ENCODE peak calls at places on chromosomes 11 and 22, in eight cellular contexts. F is GOT3; R is Daoy; W is NCI-H2029; B is GM20000; T is AG08396; S is stimulated activated CD4-positive, alpha-beta T cell treated with anti-CD3 and anti-CD28 coated beads, Interleukin-1b, Interleukin-23, amount 100 ng/mL, for 24 hours; V is stimulated activated CD8-positive, alpha-beta memory T cell treated with anti-CD3 and anti-CD28 coated beads, Interleukin-7, amount 100 ng/mL, for 4 hours. Z is an unnamed sample.

GRCh38 chr22:43159484-43160178 is 8.3 kb downstream of the TSPO start:
- DNase-seq in F (no peak), R (peak; percentile 57), W (peak; percentile 13), B (no peak), T (peak; percentile 41), S (no peak), V (no peak), Z (no peak)

GRCh38 chr22:22578702-22579424 is 19.8 kb upstream of the PRAME start:
- DNase-seq in F (no peak), R (peak; percentile 53), W (no peak), B (no peak), T (no peak), S (no peak), V (no peak), Z (no peak)

GRCh38 chr11:113994077-113994954 is 19.4 kb downstream of the HTR3A start:
- DNase-seq in F (no peak), R (no peak), W (no peak), B (peak; percentile 51), T (peak; percentile 43), S (peak; percentile 17), V (no peak), Z (no peak)

GRCh38 chr11:20626279-20626678 is 26.9 kb downstream of the SLC6A5 start:
- DNase-seq in F (no peak), R (no peak), W (no peak), B (no peak), T (no peak), S (no peak), V (no peak), Z (no peak)

GRCh38 chr11:3659595-3660515 is 11.3 kb downstream of the CHRNA10 start:
- DNase-seq in F (no peak), R (no peak), W (no peak), B (no peak), T (no peak), S (no peak), V (no peak), Z (no peak)

GRCh38 chr11:66479741-66480115 is 506 bp upstream of the DPP3 start:
- DNase-seq in F (no peak), R (no peak), W (peak; percentile 79), B (no peak), T (no peak), S (no peak), V (no peak), Z (no peak)

GRCh38 chr22:37781434-37782059 is 26.2 kb upstream of the GCAT start:
- DNase-seq in F (no peak), R (no peak), W (no peak), B (no peak), T (no peak), S (no peak), V (no peak), Z (no peak)

GRCh38 chr11:120908521-120909181 is 115.3 kb upstream of the TBCEL start:
- DNase-seq in F (no peak), R (no peak), W (no peak), B (no peak), T (no peak), S (no peak), V (peak; percentile 10), Z (no peak)

GRCh38 chr22:49368221-49368975 is 459.3 kb downstream of the BRD1 start:
- DNase-seq in F (no peak), R (no peak), W (no peak), B (no peak), T (no peak), S (no peak), V (no peak), Z (no peak)

GRCh38 chr11:85394288-85394687 is 232.9 kb downstream of the DLG2 start:
- DNase-seq in F (no peak), R (no peak), W (no peak), B (no peak), T (no peak), S (no peak), V (no peak), Z (no peak)

GRCh38 chr11:7251836-7252682 is at the start of gene SYT9:
- DNase-seq in F (no peak), R (peak; percentile 71), W (peak; percentile 7), B (peak; percentile 68), T (peak; percentile 67), S (no peak), V (no peak), Z (no peak)

GRCh38 chr11:106381895-106382294 is 304.4 kb downstream of the AASDHPPT start:
- DNase-seq in F (no peak), R (no peak), W (no peak), B (no peak), T (no peak), S (no peak), V (no peak), Z (no peak)

GRCh38 chr11:1540074-1540473 is 32.0 kb downstream of the DUSP8 start:
- DNase-seq in F (no peak), R (no peak), W (no peak), B (no peak), T (no peak), S (no peak), V (no peak), Z (no peak)

GRCh38 chr11:128692750-128693578 is 908 bp upstream of the FLI1 start:
- DNase-seq in F (no peak), R (peak; percentile 53), W (no peak), B (peak; percentile 72), T (peak; percentile 57), S (no peak), V (no peak), Z (no peak)

GRCh38 chr11:70913715-70914231 is 338.6 kb downstream of the SHANK2 start:
- DNase-seq in F (no peak), R (no peak), W (peak; percentile 100), B (no peak), T (no peak), S (no peak), V (no peak), Z (no peak)

GRCh38 chr11:12170501-12170900 is 60.1 kb downstream of the MICAL2 start:
- DNase-seq in F (no peak), R (no peak), W (no peak), B (no peak), T (no peak), S (no peak), V (no peak), Z (no peak)

GRCh38 chr11:27203077-27203476 is 159.9 kb downstream of the CCDC34 start:
- DNase-seq in F (no peak), R (no peak), W (no peak), B (no peak), T (no peak), S (no peak), V (no peak), Z (no peak)

GRCh38 chr11:103773059-103773458 is 263.4 kb upstream of the DDI1 start:
- DNase-seq in F (no peak), R (no peak), W (no peak), B (no peak), T (no peak), S (no peak), V (no peak), Z (no peak)

GRCh38 chr22:20940904-20941385 is 23.7 kb downstream of the CRKL start:
- DNase-seq in F (no peak), R (no peak), W (no peak), B (no peak), T (no peak), S (no peak), V (no peak), Z (no peak)

GRCh38 chr11:126990716-126991480 is 9.7 kb downstream of the KIRREL3 start:
- DNase-seq in F (no peak), R (peak; percentile 59), W (no peak), B (no peak), T (no peak), S (no peak), V (no peak), Z (no peak)

GRCh38 chr22:49897015-49897684 is 21.1 kb downstream of the ALG12 start:
- DNase-seq in F (no peak), R (no peak), W (no peak), B (no peak), T (no peak), S (no peak), V (no peak), Z (no peak)

GRCh38 chr11:73326929-73327811 is 19.1 kb downstream of the ARHGEF17 start:
- DNase-seq in F (no peak), R (peak; percentile 79), W (no peak), B (peak; percentile 62), T (no peak), S (no peak), V (no peak), Z (no peak)